ENCODE peak calls at places on chromosomes 6 and 20, in eight cellular contexts. L is activated gamma-delta T cell treated with Interleukin-2 at 50 U/mL for 16 hours, Q is EL, G is left ventricle myocardium inferior, A is mucosa of descending colon, I is iris pigment epithelial cell, D is endothelial cell of umbilical vein, P is NCI-H187 treated with DMSO at 0.1 percent for 48 hours. K is an unnamed sample.

GRCh38 chr6:170231496-170232185 is 59.2 kb downstream of the DLL1 start:
- DNase-seq in L (no peak), Q (no peak), G (peak; percentile 9), A (no peak), I (peak; percentile 11), D (no peak), P (no peak), K (no peak)

GRCh38 chr6:35025241-35026188 is 115.6 kb downstream of the TCP11 start:
- DNase-seq in L (no peak), Q (no peak), G (no peak), A (no peak), I (no peak), D (peak; percentile 29), P (no peak), K (no peak)

GRCh38 chr6:41449399-41450245 is 96.6 kb upstream of the FOXP4 start:
- DNase-seq in L (no peak), Q (no peak), G (no peak), A (peak; percentile 87), I (peak; percentile 43), D (no peak), P (no peak), K (no peak)

GRCh38 chr20:32458061-32458836 is 100.1 kb downstream of the ASXL1 start:
- DNase-seq in L (no peak), Q (no peak), G (no peak), A (no peak), I (no peak), D (no peak), P (no peak), K (no peak)

GRCh38 chr6:32944265-32944664 is 3.4 kb upstream of the HLA-DMB start:
- DNase-seq in L (peak; percentile 35), Q (no peak), G (no peak), A (peak; percentile 48), I (no peak), D (no peak), P (no peak), K (no peak)

GRCh38 chr6:144581807-144582537 is 296.8 kb downstream of the UTRN start:
- DNase-seq in L (no peak), Q (peak; percentile 45), G (no peak), A (peak; percentile 61), I (peak; percentile 51), D (peak; percentile 21), P (no peak), K (no peak)

GRCh38 chr6:30206799-30207618 is 6.2 kb downstream of the TRIM26 start:
- DNase-seq in L (no peak), Q (peak; percentile 24), G (no peak), A (peak; percentile 26), I (peak; percentile 60), D (peak; percentile 8), P (no peak), K (no peak)

GRCh38 chr20:54207743-54208491 is at the start of gene PFDN4:
- DNase-seq in L (peak; percentile 65), Q (peak; percentile 83), G (peak; percentile 83), A (peak; percentile 90), I (peak; percentile 86), D (peak; percentile 90), P (peak; percentile 21), K (no peak)

GRCh38 chr6:12010635-12011275 is 1.4 kb upstream of the HIVEP1 start:
- DNase-seq in L (no peak), Q (no peak), G (peak; percentile 77), A (peak; percentile 80), I (no peak), D (no peak), P (peak; percentile 41), K (peak; percentile 40)